ENCODE peak calls at places on chromosomes 12 and 14, in nine cellular contexts. One of them, this sample, is unnamed.
A peak's percentile ranks its signal among the peaks of the same experiment; 100 is the strongest.

GRCh38 chr14:96086032-96086431 is 46.9 kb downstream of the C14orf132 start:
- DNase-seq in gastrocnemius medialis: no peak
- DNase-seq in kidney epithelial cell: peak; percentile 77
- DNase-seq in lower lobe of right lung: no peak
- DNase-seq in GM23248: peak; percentile 94
- DNase-seq in HCT116: no peak
- DNase-seq in fibroblast of lung: peak; percentile 77
- DNase-seq in pancreas: no peak
- DNase-seq in aorta: peak; percentile 67
- DNase-seq in this sample: no peak

GRCh38 chr12:113194971-113195391 is 9.5 kb downstream of the RITA1 start:
- DNase-seq in gastrocnemius medialis: no peak
- DNase-seq in kidney epithelial cell: no peak
- DNase-seq in lower lobe of right lung: no peak
- DNase-seq in GM23248: peak; percentile 75
- DNase-seq in HCT116: no peak
- DNase-seq in fibroblast of lung: peak; percentile 42
- DNase-seq in pancreas: no peak
- DNase-seq in aorta: peak; percentile 74
- DNase-seq in this sample: no peak

GRCh38 chr12:51798507-51798906 is 50.0 kb downstream of the FIGNL2 start:
- DNase-seq in gastrocnemius medialis: no peak
- DNase-seq in kidney epithelial cell: no peak
- DNase-seq in lower lobe of right lung: no peak
- DNase-seq in GM23248: peak; percentile 35
- DNase-seq in HCT116: no peak
- DNase-seq in fibroblast of lung: no peak
- DNase-seq in pancreas: no peak
- DNase-seq in aorta: no peak
- DNase-seq in this sample: no peak

GRCh38 chr12:45377815-45378214 is 161.9 kb downstream of the ANO6 start:
- DNase-seq in gastrocnemius medialis: no peak
- DNase-seq in kidney epithelial cell: no peak
- DNase-seq in lower lobe of right lung: no peak
- DNase-seq in GM23248: peak; percentile 3
- DNase-seq in HCT116: no peak
- DNase-seq in fibroblast of lung: no peak
- DNase-seq in pancreas: no peak
- DNase-seq in aorta: no peak
- DNase-seq in this sample: no peak

GRCh38 chr12:128940090-128940888 is 87.0 kb downstream of the GLT1D1 start:
- DNase-seq in gastrocnemius medialis: no peak
- DNase-seq in kidney epithelial cell: no peak
- DNase-seq in lower lobe of right lung: no peak
- DNase-seq in GM23248: no peak
- DNase-seq in HCT116: no peak
- DNase-seq in fibroblast of lung: no peak
- DNase-seq in pancreas: no peak
- DNase-seq in aorta: no peak
- DNase-seq in this sample: no peak

GRCh38 chr14:51260225-51260624 is 20.2 kb downstream of the TMX1 start:
- DNase-seq in gastrocnemius medialis: no peak
- DNase-seq in kidney epithelial cell: no peak
- DNase-seq in lower lobe of right lung: no peak
- DNase-seq in GM23248: no peak
- DNase-seq in HCT116: no peak
- DNase-seq in fibroblast of lung: no peak
- DNase-seq in pancreas: no peak
- DNase-seq in aorta: no peak
- DNase-seq in this sample: no peak

GRCh38 chr12:113581342-113581741 is 109.7 kb upstream of the LHX5 start:
- DNase-seq in gastrocnemius medialis: no peak
- DNase-seq in kidney epithelial cell: no peak
- DNase-seq in lower lobe of right lung: no peak
- DNase-seq in GM23248: no peak
- DNase-seq in HCT116: no peak
- DNase-seq in fibroblast of lung: no peak
- DNase-seq in pancreas: no peak
- DNase-seq in aorta: no peak
- DNase-seq in this sample: no peak

GRCh38 chr12:56220611-56221232 is 1.0 kb downstream of the RNF41 start:
- DNase-seq in gastrocnemius medialis: no peak
- DNase-seq in kidney epithelial cell: no peak
- DNase-seq in lower lobe of right lung: peak; percentile 52
- DNase-seq in GM23248: peak; percentile 66
- DNase-seq in HCT116: no peak
- DNase-seq in fibroblast of lung: peak; percentile 57
- DNase-seq in pancreas: no peak
- DNase-seq in aorta: no peak
- DNase-seq in this sample: no peak

GRCh38 chr12:1808798-1809480 is 11.4 kb upstream of the LRTM2 start:
- DNase-seq in gastrocnemius medialis: no peak
- DNase-seq in kidney epithelial cell: no peak
- DNase-seq in lower lobe of right lung: peak; percentile 44
- DNase-seq in GM23248: no peak
- DNase-seq in HCT116: no peak
- DNase-seq in fibroblast of lung: no peak
- DNase-seq in pancreas: no peak
- DNase-seq in aorta: peak; percentile 39
- DNase-seq in this sample: no peak

GRCh38 chr12:67284561-67284960 is 15.4 kb downstream of the CAND1 start:
- DNase-seq in gastrocnemius medialis: no peak
- DNase-seq in kidney epithelial cell: no peak
- DNase-seq in lower lobe of right lung: no peak
- DNase-seq in GM23248: no peak
- DNase-seq in HCT116: no peak
- DNase-seq in fibroblast of lung: no peak
- DNase-seq in pancreas: no peak
- DNase-seq in aorta: no peak
- DNase-seq in this sample: no peak

GRCh38 chr12:100234591-100235304 is 32.1 kb downstream of the DEPDC4 start:
- DNase-seq in gastrocnemius medialis: no peak
- DNase-seq in kidney epithelial cell: no peak
- DNase-seq in lower lobe of right lung: no peak
- DNase-seq in GM23248: peak; percentile 76
- DNase-seq in HCT116: peak; percentile 29
- DNase-seq in fibroblast of lung: peak; percentile 85
- DNase-seq in pancreas: no peak
- DNase-seq in aorta: no peak
- DNase-seq in this sample: peak; percentile 6

GRCh38 chr14:76920572-76921175 is 94.5 kb downstream of the LRRC74A start:
- DNase-seq in gastrocnemius medialis: no peak
- DNase-seq in kidney epithelial cell: no peak
- DNase-seq in lower lobe of right lung: no peak
- DNase-seq in GM23248: peak; percentile 51
- DNase-seq in HCT116: no peak
- DNase-seq in fibroblast of lung: no peak
- DNase-seq in pancreas: no peak
- DNase-seq in aorta: no peak
- DNase-seq in this sample: no peak

GRCh38 chr12:56128669-56129209 is 672 bp downstream of the ESYT1 start:
- DNase-seq in gastrocnemius medialis: peak; percentile 39
- DNase-seq in kidney epithelial cell: no peak
- DNase-seq in lower lobe of right lung: peak; percentile 53
- DNase-seq in GM23248: peak; percentile 66
- DNase-seq in HCT116: no peak
- DNase-seq in fibroblast of lung: no peak
- DNase-seq in pancreas: peak; percentile 40
- DNase-seq in aorta: no peak
- DNase-seq in this sample: peak; percentile 51

GRCh38 chr12:55060470-55060869 is 40.7 kb downstream of the NEUROD4 start:
- DNase-seq in gastrocnemius medialis: no peak
- DNase-seq in kidney epithelial cell: no peak
- DNase-seq in lower lobe of right lung: no peak
- DNase-seq in GM23248: no peak
- DNase-seq in HCT116: no peak
- DNase-seq in fibroblast of lung: no peak
- DNase-seq in pancreas: no peak
- DNase-seq in aorta: no peak
- DNase-seq in this sample: peak; percentile 52

GRCh38 chr14:71466942-71467341 is 465.3 kb upstream of the RGS6 start:
- DNase-seq in gastrocnemius medialis: no peak
- DNase-seq in kidney epithelial cell: no peak
- DNase-seq in lower lobe of right lung: no peak
- DNase-seq in GM23248: peak; percentile 40
- DNase-seq in HCT116: no peak
- DNase-seq in fibroblast of lung: no peak
- DNase-seq in pancreas: no peak
- DNase-seq in aorta: no peak
- DNase-seq in this sample: no peak

GRCh38 chr12:3973269-3973884 is 100.2 kb upstream of the PARP11 start:
- DNase-seq in gastrocnemius medialis: no peak
- DNase-seq in kidney epithelial cell: no peak
- DNase-seq in lower lobe of right lung: no peak
- DNase-seq in GM23248: no peak
- DNase-seq in HCT116: no peak
- DNase-seq in fibroblast of lung: no peak
- DNase-seq in pancreas: no peak
- DNase-seq in aorta: no peak
- DNase-seq in this sample: no peak

GRCh38 chr14:67400434-67400833 is 11.5 kb downstream of the PLEK2 start:
- DNase-seq in gastrocnemius medialis: no peak
- DNase-seq in kidney epithelial cell: no peak
- DNase-seq in lower lobe of right lung: no peak
- DNase-seq in GM23248: no peak
- DNase-seq in HCT116: no peak
- DNase-seq in fibroblast of lung: no peak
- DNase-seq in pancreas: no peak
- DNase-seq in aorta: no peak
- DNase-seq in this sample: no peak

GRCh38 chr12:60278209-60278608 is 682.4 kb downstream of the SLC16A7 start:
- DNase-seq in gastrocnemius medialis: no peak
- DNase-seq in kidney epithelial cell: no peak
- DNase-seq in lower lobe of right lung: no peak
- DNase-seq in GM23248: no peak
- DNase-seq in HCT116: no peak
- DNase-seq in fibroblast of lung: no peak
- DNase-seq in pancreas: no peak
- DNase-seq in aorta: no peak
- DNase-seq in this sample: no peak

GRCh38 chr14:70616646-70617045 is 16.2 kb upstream of the MED6 start:
- DNase-seq in gastrocnemius medialis: no peak
- DNase-seq in kidney epithelial cell: no peak
- DNase-seq in lower lobe of right lung: no peak
- DNase-seq in GM23248: peak; percentile 24
- DNase-seq in HCT116: no peak
- DNase-seq in fibroblast of lung: no peak
- DNase-seq in pancreas: no peak
- DNase-seq in aorta: no peak
- DNase-seq in this sample: no peak

DNA sequence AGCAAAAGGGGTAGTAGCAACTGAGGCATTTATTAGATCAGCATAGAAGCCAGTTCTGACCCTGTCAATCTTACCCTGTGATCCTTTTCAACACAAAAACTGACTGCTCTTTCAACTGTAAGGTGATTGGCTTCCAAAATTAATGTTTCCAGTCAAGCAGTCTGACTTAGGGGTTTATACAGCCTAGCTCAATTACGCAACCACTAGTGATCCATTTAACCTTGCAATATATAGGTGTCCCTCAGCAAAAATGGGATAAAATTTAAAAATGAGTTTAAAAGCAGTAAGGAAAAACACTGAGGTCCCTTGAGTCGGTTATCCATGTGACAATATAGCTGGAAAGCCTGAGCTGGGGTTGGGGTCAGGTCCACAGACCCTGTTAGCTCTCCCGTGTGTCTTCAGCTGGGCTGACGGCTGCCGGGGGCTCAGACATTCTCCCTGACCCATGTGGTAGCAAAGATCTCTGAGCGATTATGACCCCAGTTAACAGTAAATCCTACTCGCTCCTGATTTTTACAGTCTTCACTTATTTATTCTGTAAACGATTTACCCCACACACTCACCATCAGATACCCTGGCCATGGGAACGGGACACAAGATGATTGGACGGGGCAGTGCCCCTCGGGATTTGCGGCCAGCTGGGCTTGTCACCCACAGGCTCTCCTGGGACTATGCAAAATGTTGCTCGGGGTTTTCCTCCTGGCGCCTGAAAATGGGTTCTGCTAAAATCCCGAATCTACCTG is 16.6 kb downstream of the ADGRD1 start:
- DNase-seq in gastrocnemius medialis: no peak
- DNase-seq in kidney epithelial cell: no peak
- DNase-seq in lower lobe of right lung: no peak
- DNase-seq in GM23248: no peak
- DNase-seq in HCT116: no peak
- DNase-seq in fibroblast of lung: no peak
- DNase-seq in pancreas: no peak
- DNase-seq in aorta: no peak
- DNase-seq in this sample: peak; percentile 34
- H3K4me3 ChIP-seq in gastrocnemius medialis: no peak overlapping the region
- H3K4me3 ChIP-seq in kidney epithelial cell: no peak overlapping the region
- H3K4me3 ChIP-seq in lower lobe of right lung: no peak overlapping the region
- H3K4me3 ChIP-seq in GM23248: no peak overlapping the region
- H3K4me3 ChIP-seq in HCT116: no peak overlapping the region
- H3K4me3 ChIP-seq in fibroblast of lung: no peak overlapping the region
- H3K4me3 ChIP-seq in pancreas: no peak overlapping the region
- H3K4me3 ChIP-seq in aorta: no peak overlapping the region
- H3K4me3 ChIP-seq in this sample: no peak overlapping the region

GRCh38 chr14:99224116-99224910 is 47.7 kb downstream of the BCL11B start:
- DNase-seq in gastrocnemius medialis: no peak
- DNase-seq in kidney epithelial cell: no peak
- DNase-seq in lower lobe of right lung: no peak
- DNase-seq in GM23248: no peak
- DNase-seq in HCT116: peak; percentile 22
- DNase-seq in fibroblast of lung: no peak
- DNase-seq in pancreas: no peak
- DNase-seq in aorta: no peak
- DNase-seq in this sample: no peak
- H3K27me3 ChIP-seq in gastrocnemius medialis: no peaks in the 10 kb centered on the region
- H3K27me3 ChIP-seq in kidney epithelial cell: no peaks in the 10 kb centered on the region
- H3K27me3 ChIP-seq in lower lobe of right lung: no peaks in the 10 kb centered on the region
- H3K27me3 ChIP-seq in GM23248: no peaks in the 10 kb centered on the region
- H3K27me3 ChIP-seq in HCT116: no peaks in the 10 kb centered on the region
- H3K27me3 ChIP-seq in fibroblast of lung: no peaks in the 10 kb centered on the region
- H3K27me3 ChIP-seq in pancreas: no peaks in the 10 kb centered on the region
- H3K27me3 ChIP-seq in aorta: no peaks in the 10 kb centered on the region
- H3K27me3 ChIP-seq in this sample: no peaks in the 10 kb centered on the region

GRCh38 chr12:107320929-107321618 is 227.7 kb upstream of the CRY1 start:
- DNase-seq in gastrocnemius medialis: no peak
- DNase-seq in kidney epithelial cell: no peak
- DNase-seq in lower lobe of right lung: peak; percentile 54
- DNase-seq in GM23248: peak; percentile 47
- DNase-seq in HCT116: no peak
- DNase-seq in fibroblast of lung: no peak
- DNase-seq in pancreas: no peak
- DNase-seq in aorta: no peak
- DNase-seq in this sample: no peak
- H3K4me3 ChIP-seq in gastrocnemius medialis: peak overlapping the region; percentile 43
- H3K4me3 ChIP-seq in kidney epithelial cell: peak overlapping the region; percentile 78
- H3K4me3 ChIP-seq in lower lobe of right lung: peak overlapping the region; percentile 57
- H3K4me3 ChIP-seq in GM23248: peak overlapping the region; percentile 69
- H3K4me3 ChIP-seq in HCT116: peak overlapping the region; percentile 66
- H3K4me3 ChIP-seq in fibroblast of lung: peak overlapping the region; percentile 43
- H3K4me3 ChIP-seq in pancreas: no peak overlapping the region
- H3K4me3 ChIP-seq in aorta: no peak overlapping the region
- H3K4me3 ChIP-seq in this sample: no peak overlapping the region

GRCh38 chr12:122874081-122874480 is 21.8 kb downstream of the VPS37B start:
- DNase-seq in gastrocnemius medialis: no peak
- DNase-seq in kidney epithelial cell: no peak
- DNase-seq in lower lobe of right lung: no peak
- DNase-seq in GM23248: no peak
- DNase-seq in HCT116: no peak
- DNase-seq in fibroblast of lung: no peak
- DNase-seq in pancreas: no peak
- DNase-seq in aorta: peak; percentile 61
- DNase-seq in this sample: no peak
- H3K27me3 ChIP-seq in gastrocnemius medialis: no peaks in the 10 kb centered on the region
- H3K27me3 ChIP-seq in kidney epithelial cell: no peaks in the 10 kb centered on the region
- H3K27me3 ChIP-seq in lower lobe of right lung: no peaks in the 10 kb centered on the region
- H3K27me3 ChIP-seq in GM23248: no peaks in the 10 kb centered on the region
- H3K27me3 ChIP-seq in HCT116: no peaks in the 10 kb centered on the region
- H3K27me3 ChIP-seq in fibroblast of lung: no peaks in the 10 kb centered on the region
- H3K27me3 ChIP-seq in pancreas: no peaks in the 10 kb centered on the region
- H3K27me3 ChIP-seq in aorta: no peaks in the 10 kb centered on the region
- H3K27me3 ChIP-seq in this sample: no peaks in the 10 kb centered on the region

GRCh38 chr12:124745468-124745890 is 118.2 kb downstream of the SCARB1 start:
- DNase-seq in gastrocnemius medialis: no peak
- DNase-seq in kidney epithelial cell: no peak
- DNase-seq in lower lobe of right lung: no peak
- DNase-seq in GM23248: no peak
- DNase-seq in HCT116: no peak
- DNase-seq in fibroblast of lung: no peak
- DNase-seq in pancreas: no peak
- DNase-seq in aorta: no peak
- DNase-seq in this sample: no peak
- H3K4me3 ChIP-seq in gastrocnemius medialis: no peak overlapping the region
- H3K4me3 ChIP-seq in kidney epithelial cell: no peak overlapping the region
- H3K4me3 ChIP-seq in lower lobe of right lung: peak overlapping the region; percentile 6
- H3K4me3 ChIP-seq in GM23248: peak overlapping the region; percentile 29
- H3K4me3 ChIP-seq in HCT116: peak overlapping the region; percentile 51
- H3K4me3 ChIP-seq in fibroblast of lung: no peak overlapping the region
- H3K4me3 ChIP-seq in pancreas: no peak overlapping the region
- H3K4me3 ChIP-seq in aorta: no peak overlapping the region
- H3K4me3 ChIP-seq in this sample: no peak overlapping the region

This sample was measured in GM06990.